ENCODE peak calls at places on chromosomes 11 and 22, in five cellular contexts. O is effector memory CD4-positive, alpha-beta T cell; S is uterus; B is pancreas; G is Panc1. T is an unnamed sample.

GRCh38 chr11:117518455-117518854 is 190.8 kb downstream of the CEP164 start:
- DNase-seq in G (no peak), B (no peak), O (no peak), S (no peak), T (no peak)

GRCh38 chr11:66708701-66709100 is 20.3 kb downstream of the SPTBN2 start:
- DNase-seq in B (no peak), S (no peak), G (no peak), O (no peak), T (no peak)

GRCh38 chr11:60864856-60865513 is 2.4 kb upstream of the ZP1 start:
- DNase-seq in S (no peak), O (no peak), B (no peak), G (no peak), T (no peak)

GRCh38 chr11:1520987-1521349 is 34.4 kb upstream of the MOB2 start:
- DNase-seq in B (no peak), O (no peak), S (no peak), G (no peak), T (no peak)

GRCh38 chr11:68306636-68307035 is 5.8 kb upstream of the LRP5 start:
- DNase-seq in O (no peak), S (no peak), B (no peak), G (no peak), T (no peak)

GRCh38 chr11:117395476-117395875 is 67.8 kb downstream of the CEP164 start:
- DNase-seq in G (no peak), S (no peak), B (no peak), O (no peak), T (no peak)

GRCh38 chr11:34027516-34028406 is 23.8 kb upstream of the CAPRIN1 start:
- DNase-seq in S (no peak), O (no peak), B (peak; percentile 70), G (no peak), T (no peak)

GRCh38 chr22:49036513-49036912 is 791.2 kb downstream of the BRD1 start:
- DNase-seq in S (no peak), B (no peak), O (no peak), G (no peak), T (no peak)

GRCh38 chr22:36194971-36195370 is 6.6 kb downstream of the APOL4 start:
- DNase-seq in O (peak; percentile 8), G (peak; percentile 25), S (peak; percentile 49), B (peak; percentile 42), T (peak; percentile 52)

GRCh38 chr11:68038718-68039525 is at the start of gene TCIRG1:
- DNase-seq in B (peak; percentile 91), G (no peak), S (peak; percentile 89), O (peak; percentile 56), T (peak; percentile 89)

GRCh38 chr11:11157201-11157600 is 195.8 kb downstream of the CSNK2A3 start:
- DNase-seq in S (no peak), B (no peak), O (peak; percentile 36), G (no peak), T (no peak)

GRCh38 chr11:818396-819128 is at the start of gene PNPLA2:
- DNase-seq in S (peak; percentile 61), O (no peak), G (no peak), B (peak; percentile 72), T (no peak)

GRCh38 chr11:25860677-25861445 is 471.1 kb upstream of the ANO3 start:
- DNase-seq in O (no peak), S (no peak), B (no peak), G (no peak), T (no peak)

GRCh38 chr11:18063131-18063530 is 17.1 kb upstream of the TPH1 start:
- DNase-seq in B (peak; percentile 25), O (no peak), G (no peak), S (no peak), T (no peak)

GRCh38 chr11:8719260-8720190 is 36.9 kb downstream of the RPL27A start:
- DNase-seq in S (peak; percentile 71), B (peak; percentile 32), G (peak; percentile 94), O (no peak), T (no peak)

GRCh38 chr22:44462246-44463015 is 35.6 kb downstream of the RTL6 start:
- DNase-seq in B (no peak), G (no peak), S (no peak), O (no peak), T (no peak)

GRCh38 chr22:26174280-26174679 is 5.0 kb downstream of the SEZ6L start:
- DNase-seq in O (no peak), B (no peak), S (no peak), G (no peak), T (no peak)

GRCh38 chr11:92101845-92102244 is 122.8 kb upstream of the FAT3 start:
- DNase-seq in S (no peak), O (no peak), B (no peak), G (no peak), T (no peak)

GRCh38 chr11:110121204-110121603 is 28.0 kb downstream of the ZC3H12C start:
- DNase-seq in B (no peak), O (no peak), S (no peak), G (no peak), T (peak; percentile 35)

GRCh38 chr22:40507491-40507890 is 129.0 kb downstream of the MRTFA start:
- DNase-seq in O (no peak), S (no peak), B (no peak), G (no peak), T (no peak)

GRCh38 chr22:37626144-37626543 is 13.3 kb upstream of the SH3BP1 start:
- DNase-seq in S (peak; percentile 92), O (no peak), G (no peak), B (no peak), T (no peak)
- H3K4me1 ChIP-seq in S (peaks cover 7% of the 10 kb centered on the region), O (peaks cover 44% of the 10 kb centered on the region), G (no peaks in the 10 kb centered on the region), B (no peaks in the 10 kb centered on the region), T (no peaks in the 10 kb centered on the region)

GRCh38 chr11:64545605-64546004 is 45.4 kb upstream of the SLC22A12 start:
- DNase-seq in S (no peak), G (peak; percentile 67), B (no peak), O (no peak), T (peak; percentile 77)

GRCh38 chr11:64543818-64544217 is 47.2 kb upstream of the SLC22A12 start:
- DNase-seq in S (no peak), O (no peak), B (no peak), G (no peak), T (no peak)

GRCh38 chr11:64546600-64546999 is 44.4 kb upstream of the SLC22A12 start:
- DNase-seq in S (no peak), G (no peak), O (no peak), B (no peak), T (peak; percentile 48)

GRCh38 chr11:64546176-64546575 is 44.8 kb upstream of the SLC22A12 start:
- DNase-seq in S (no peak), O (no peak), B (no peak), G (no peak), T (no peak)

DNA sequence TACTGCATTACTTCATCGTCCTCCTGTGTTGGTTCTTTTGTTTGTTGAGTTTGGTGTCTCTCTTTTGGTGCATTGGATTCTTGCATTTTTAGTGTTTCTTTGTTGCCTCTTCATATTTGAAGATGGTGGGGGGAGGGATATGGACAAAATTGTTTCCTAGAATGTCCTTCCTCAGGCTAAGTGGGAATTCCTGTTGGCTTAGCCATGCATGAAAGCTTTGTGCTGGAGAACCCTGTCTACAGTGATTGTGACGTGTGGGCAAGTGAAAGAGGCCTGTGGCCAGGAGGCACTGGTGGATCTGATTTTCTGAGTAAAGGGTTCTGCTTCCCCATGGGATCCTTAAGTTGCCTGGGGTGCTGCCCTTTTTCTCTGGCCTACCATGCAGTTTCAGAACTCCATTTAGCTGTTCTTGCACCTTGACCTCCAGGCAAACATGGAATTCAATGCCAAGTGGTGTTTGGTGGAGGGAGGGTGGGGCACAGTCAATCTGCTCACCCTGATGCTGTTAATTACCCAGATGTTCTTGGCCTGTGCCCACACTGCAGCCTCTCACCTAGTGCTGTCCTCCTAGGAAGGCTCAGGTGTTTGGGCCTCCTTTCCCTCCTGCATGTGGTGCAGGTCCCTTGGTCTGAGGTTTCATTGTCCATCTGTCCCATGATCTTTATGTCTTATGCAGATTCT is 46.3 kb upstream of the SLC22A12 start:
- DNase-seq in G (no peak), B (no peak), O (no peak), S (no peak), T (no peak)
- H3K27ac ChIP-seq in G (no peak overlapping the region), B (no peak overlapping the region), O (no peak overlapping the region), S (no peak overlapping the region), T (no peak overlapping the region)

GRCh38 chr22:32532819-32533128 is 58.2 kb downstream of the FBXO7 start:
- DNase-seq in O (no peak), S (no peak), B (no peak), G (no peak), T (no peak)
- H3K27me3 ChIP-seq in O (no peaks in the 10 kb centered on the region), S (no peaks in the 10 kb centered on the region), B (no peaks in the 10 kb centered on the region), G (no peaks in the 10 kb centered on the region), T (no peaks in the 10 kb centered on the region)

GRCh38 chr22:31104869-31105268 is 2.5 kb downstream of the SELENOM start:
- DNase-seq in B (no peak), G (no peak), O (no peak), S (peak; percentile 65), T (no peak)
- H3K4me1 ChIP-seq in B (no peaks in the 10 kb centered on the region), G (no peaks in the 10 kb centered on the region), O (peaks cover 9% of the 10 kb centered on the region), S (peaks cover 4% of the 10 kb centered on the region), T (peaks cover 8% of the 10 kb centered on the region)

GRCh38 chr11:58609723-58610122 is 12.7 kb upstream of the CNTF start:
- DNase-seq in O (no peak), B (no peak), S (no peak), G (no peak), T (no peak)
- H3K27ac ChIP-seq in O (no peak overlapping the region), B (no peak overlapping the region), S (no peak overlapping the region), G (no peak overlapping the region), T (no peak overlapping the region)

GRCh38 chr11:124864176-124864891 is 898 bp upstream of the ROBO3 start:
- DNase-seq in S (no peak), G (no peak), B (no peak), O (no peak), T (no peak)

GRCh38 chr11:124863826-124864165 is 1.4 kb upstream of the ROBO3 start:
- DNase-seq in S (no peak), B (no peak), G (no peak), O (no peak), T (no peak)

GRCh38 chr11:124861670-124862069 is 3.6 kb upstream of the ROBO3 start:
- DNase-seq in G (no peak), S (no peak), B (no peak), O (no peak), T (no peak)

GRCh38 chr11:124864892-124865180 is 396 bp upstream of the ROBO3 start:
- DNase-seq in S (no peak), O (no peak), G (no peak), B (no peak), T (no peak)

GRCh38 chr11:124863137-124863825 is 2.0 kb upstream of the ROBO3 start:
- DNase-seq in S (no peak), O (no peak), G (no peak), B (no peak), T (peak; percentile 75)
- H3K27me3 ChIP-seq in S (peaks cover 51% of the 10 kb centered on the region), O (peaks cover 55% of the 10 kb centered on the region), G (peaks cover 69% of the 10 kb centered on the region), B (peaks cover 13% of the 10 kb centered on the region), T (peaks cover 73% of the 10 kb centered on the region)

GRCh38 chr11:12245549-12245986 is 131.8 kb upstream of the PARVA start:
- DNase-seq in O (no peak), B (no peak), S (no peak), G (no peak), T (no peak)
- H3K4me1 ChIP-seq in O (peaks cover 6% of the 10 kb centered on the region), B (peaks cover 58% of the 10 kb centered on the region), S (no peaks in the 10 kb centered on the region), G (no peaks in the 10 kb centered on the region), T (no peaks in the 10 kb centered on the region)